ENCODE peak calls at places on chromosomes 7 and 10, in eight cellular contexts. One of them, this sample, is unnamed.

GRCh38 chr10:79098596-79099015 is 29.8 kb downstream of the ZMIZ1 start:
- DNase-seq in cardiac muscle cell: no peak
- DNase-seq in coronary artery: no peak
- DNase-seq in fibroblast of lung: no peak
- DNase-seq in activated CD8-positive, alpha-beta T cell treated with anti-CD3 and anti-CD28 coated beads for 36 hours: no peak
- DNase-seq in right atrium auricular region: no peak
- DNase-seq in Peyer's patch: no peak
- DNase-seq in left ventricle myocardium inferior: no peak
- DNase-seq in this sample: no peak

GRCh38 chr7:154879629-154880028 is 123.3 kb downstream of the PAXIP1 start:
- DNase-seq in cardiac muscle cell: no peak
- DNase-seq in coronary artery: no peak
- DNase-seq in fibroblast of lung: no peak
- DNase-seq in activated CD8-positive, alpha-beta T cell treated with anti-CD3 and anti-CD28 coated beads for 36 hours: no peak
- DNase-seq in right atrium auricular region: no peak
- DNase-seq in Peyer's patch: no peak
- DNase-seq in left ventricle myocardium inferior: no peak
- DNase-seq in this sample: no peak

GRCh38 chr10:8174762-8175161 is 120.3 kb downstream of the GATA3 start:
- DNase-seq in cardiac muscle cell: peak; percentile 51
- DNase-seq in coronary artery: no peak
- DNase-seq in fibroblast of lung: no peak
- DNase-seq in activated CD8-positive, alpha-beta T cell treated with anti-CD3 and anti-CD28 coated beads for 36 hours: no peak
- DNase-seq in right atrium auricular region: no peak
- DNase-seq in Peyer's patch: no peak
- DNase-seq in left ventricle myocardium inferior: no peak
- DNase-seq in this sample: no peak

GRCh38 chr10:4708123-4708759 is 117.8 kb upstream of the AKR1E2 start:
- DNase-seq in cardiac muscle cell: no peak
- DNase-seq in coronary artery: no peak
- DNase-seq in fibroblast of lung: no peak
- DNase-seq in activated CD8-positive, alpha-beta T cell treated with anti-CD3 and anti-CD28 coated beads for 36 hours: peak; percentile 36
- DNase-seq in right atrium auricular region: no peak
- DNase-seq in Peyer's patch: no peak
- DNase-seq in left ventricle myocardium inferior: no peak
- DNase-seq in this sample: no peak

GRCh38 chr7:40231796-40232195 is 97.0 kb downstream of the SUGCT start:
- DNase-seq in cardiac muscle cell: no peak
- DNase-seq in coronary artery: no peak
- DNase-seq in fibroblast of lung: no peak
- DNase-seq in activated CD8-positive, alpha-beta T cell treated with anti-CD3 and anti-CD28 coated beads for 36 hours: no peak
- DNase-seq in right atrium auricular region: no peak
- DNase-seq in Peyer's patch: no peak
- DNase-seq in left ventricle myocardium inferior: no peak
- DNase-seq in this sample: no peak

GRCh38 chr7:876972-877311 is 588 bp downstream of the GET4 start:
- DNase-seq in cardiac muscle cell: no peak
- DNase-seq in coronary artery: peak; percentile 84
- DNase-seq in fibroblast of lung: no peak
- DNase-seq in activated CD8-positive, alpha-beta T cell treated with anti-CD3 and anti-CD28 coated beads for 36 hours: peak; percentile 33
- DNase-seq in right atrium auricular region: no peak
- DNase-seq in Peyer's patch: no peak
- DNase-seq in left ventricle myocardium inferior: no peak
- DNase-seq in this sample: no peak

GRCh38 chr10:70114902-70115301 is 17.7 kb downstream of the AIFM2 start:
- DNase-seq in cardiac muscle cell: no peak
- DNase-seq in coronary artery: peak; percentile 59
- DNase-seq in fibroblast of lung: no peak
- DNase-seq in activated CD8-positive, alpha-beta T cell treated with anti-CD3 and anti-CD28 coated beads for 36 hours: no peak
- DNase-seq in right atrium auricular region: no peak
- DNase-seq in Peyer's patch: no peak
- DNase-seq in left ventricle myocardium inferior: no peak
- DNase-seq in this sample: no peak

GRCh38 chr10:30185916-30186315 is 126.5 kb upstream of the JCAD start:
- DNase-seq in cardiac muscle cell: no peak
- DNase-seq in coronary artery: no peak
- DNase-seq in fibroblast of lung: peak; percentile 91
- DNase-seq in activated CD8-positive, alpha-beta T cell treated with anti-CD3 and anti-CD28 coated beads for 36 hours: no peak
- DNase-seq in right atrium auricular region: no peak
- DNase-seq in Peyer's patch: no peak
- DNase-seq in left ventricle myocardium inferior: no peak
- DNase-seq in this sample: no peak

GRCh38 chr10:75202321-75203096 is 8.1 kb upstream of the VDAC2 start:
- DNase-seq in cardiac muscle cell: no peak
- DNase-seq in coronary artery: no peak
- DNase-seq in fibroblast of lung: peak; percentile 81
- DNase-seq in activated CD8-positive, alpha-beta T cell treated with anti-CD3 and anti-CD28 coated beads for 36 hours: no peak
- DNase-seq in right atrium auricular region: peak; percentile 80
- DNase-seq in Peyer's patch: peak; percentile 73
- DNase-seq in left ventricle myocardium inferior: peak; percentile 81
- DNase-seq in this sample: no peak

GRCh38 chr10:31075434-31075833 is 43.8 kb upstream of the ZNF438 start:
- DNase-seq in cardiac muscle cell: no peak
- DNase-seq in coronary artery: no peak
- DNase-seq in fibroblast of lung: peak; percentile 68
- DNase-seq in activated CD8-positive, alpha-beta T cell treated with anti-CD3 and anti-CD28 coated beads for 36 hours: no peak
- DNase-seq in right atrium auricular region: no peak
- DNase-seq in Peyer's patch: no peak
- DNase-seq in left ventricle myocardium inferior: no peak
- DNase-seq in this sample: no peak

GRCh38 chr10:110992011-110992800 is 72.8 kb downstream of the SHOC2 start:
- DNase-seq in cardiac muscle cell: no peak
- DNase-seq in coronary artery: no peak
- DNase-seq in fibroblast of lung: no peak
- DNase-seq in activated CD8-positive, alpha-beta T cell treated with anti-CD3 and anti-CD28 coated beads for 36 hours: no peak
- DNase-seq in right atrium auricular region: no peak
- DNase-seq in Peyer's patch: no peak
- DNase-seq in left ventricle myocardium inferior: no peak
- DNase-seq in this sample: no peak

GRCh38 chr10:4733843-4734224 is 92.2 kb upstream of the AKR1E2 start:
- DNase-seq in cardiac muscle cell: no peak
- DNase-seq in coronary artery: no peak
- DNase-seq in fibroblast of lung: no peak
- DNase-seq in activated CD8-positive, alpha-beta T cell treated with anti-CD3 and anti-CD28 coated beads for 36 hours: no peak
- DNase-seq in right atrium auricular region: no peak
- DNase-seq in Peyer's patch: no peak
- DNase-seq in left ventricle myocardium inferior: no peak
- DNase-seq in this sample: no peak

GRCh38 chr10:79449181-79450146 is 4.0 kb upstream of the ZCCHC24 start:
- DNase-seq in cardiac muscle cell: no peak
- DNase-seq in coronary artery: peak; percentile 71
- DNase-seq in fibroblast of lung: no peak
- DNase-seq in activated CD8-positive, alpha-beta T cell treated with anti-CD3 and anti-CD28 coated beads for 36 hours: no peak
- DNase-seq in right atrium auricular region: no peak
- DNase-seq in Peyer's patch: no peak
- DNase-seq in left ventricle myocardium inferior: no peak
- DNase-seq in this sample: no peak

GRCh38 chr10:80206277-80206655 is 929 bp upstream of the ANXA11 start:
- DNase-seq in cardiac muscle cell: no peak
- DNase-seq in coronary artery: no peak
- DNase-seq in fibroblast of lung: no peak
- DNase-seq in activated CD8-positive, alpha-beta T cell treated with anti-CD3 and anti-CD28 coated beads for 36 hours: no peak
- DNase-seq in right atrium auricular region: no peak
- DNase-seq in Peyer's patch: no peak
- DNase-seq in left ventricle myocardium inferior: no peak
- DNase-seq in this sample: no peak

GRCh38 chr10:59079386-59080226 is 96.8 kb upstream of the PHYHIPL start:
- DNase-seq in cardiac muscle cell: no peak
- DNase-seq in coronary artery: no peak
- DNase-seq in fibroblast of lung: peak; percentile 90
- DNase-seq in activated CD8-positive, alpha-beta T cell treated with anti-CD3 and anti-CD28 coated beads for 36 hours: no peak
- DNase-seq in right atrium auricular region: no peak
- DNase-seq in Peyer's patch: no peak
- DNase-seq in left ventricle myocardium inferior: no peak
- DNase-seq in this sample: no peak

GRCh38 chr10:102397222-102398171 is 2.0 kb downstream of the NFKB2 start:
- DNase-seq in cardiac muscle cell: no peak
- DNase-seq in coronary artery: no peak
- DNase-seq in fibroblast of lung: no peak
- DNase-seq in activated CD8-positive, alpha-beta T cell treated with anti-CD3 and anti-CD28 coated beads for 36 hours: no peak
- DNase-seq in right atrium auricular region: no peak
- DNase-seq in Peyer's patch: peak; percentile 40
- DNase-seq in left ventricle myocardium inferior: no peak
- DNase-seq in this sample: no peak

GRCh38 chr7:137903382-137904169 is 56.8 kb upstream of the DGKI start:
- DNase-seq in cardiac muscle cell: peak; percentile 81
- DNase-seq in coronary artery: no peak
- DNase-seq in fibroblast of lung: peak; percentile 83
- DNase-seq in activated CD8-positive, alpha-beta T cell treated with anti-CD3 and anti-CD28 coated beads for 36 hours: peak; percentile 74
- DNase-seq in right atrium auricular region: peak; percentile 75
- DNase-seq in Peyer's patch: no peak
- DNase-seq in left ventricle myocardium inferior: no peak
- DNase-seq in this sample: no peak

GRCh38 chr7:134195252-134195651 is 68.1 kb downstream of the LRGUK start:
- DNase-seq in cardiac muscle cell: no peak
- DNase-seq in coronary artery: no peak
- DNase-seq in fibroblast of lung: no peak
- DNase-seq in activated CD8-positive, alpha-beta T cell treated with anti-CD3 and anti-CD28 coated beads for 36 hours: no peak
- DNase-seq in right atrium auricular region: no peak
- DNase-seq in Peyer's patch: no peak
- DNase-seq in left ventricle myocardium inferior: no peak
- DNase-seq in this sample: no peak

GRCh38 chr7:43636093-43636492 is 53.2 kb downstream of the STK17A start:
- DNase-seq in cardiac muscle cell: no peak
- DNase-seq in coronary artery: no peak
- DNase-seq in fibroblast of lung: peak; percentile 32
- DNase-seq in activated CD8-positive, alpha-beta T cell treated with anti-CD3 and anti-CD28 coated beads for 36 hours: no peak
- DNase-seq in right atrium auricular region: no peak
- DNase-seq in Peyer's patch: no peak
- DNase-seq in left ventricle myocardium inferior: no peak
- DNase-seq in this sample: no peak

GRCh38 chr10:84290235-84290634 is 38.2 kb upstream of the CCSER2 start:
- DNase-seq in cardiac muscle cell: no peak
- DNase-seq in coronary artery: no peak
- DNase-seq in fibroblast of lung: no peak
- DNase-seq in activated CD8-positive, alpha-beta T cell treated with anti-CD3 and anti-CD28 coated beads for 36 hours: no peak
- DNase-seq in right atrium auricular region: no peak
- DNase-seq in Peyer's patch: no peak
- DNase-seq in left ventricle myocardium inferior: no peak
- DNase-seq in this sample: no peak

GRCh38 chr10:44298713-44299112 is 86.2 kb downstream of the CXCL12 start:
- DNase-seq in cardiac muscle cell: no peak
- DNase-seq in coronary artery: no peak
- DNase-seq in fibroblast of lung: no peak
- DNase-seq in activated CD8-positive, alpha-beta T cell treated with anti-CD3 and anti-CD28 coated beads for 36 hours: no peak
- DNase-seq in right atrium auricular region: no peak
- DNase-seq in Peyer's patch: no peak
- DNase-seq in left ventricle myocardium inferior: no peak
- DNase-seq in this sample: no peak

GRCh38 chr10:31242902-31243301 is 76.1 kb upstream of the ZEB1 start:
- DNase-seq in cardiac muscle cell: no peak
- DNase-seq in coronary artery: no peak
- DNase-seq in fibroblast of lung: peak; percentile 76
- DNase-seq in activated CD8-positive, alpha-beta T cell treated with anti-CD3 and anti-CD28 coated beads for 36 hours: peak; percentile 75
- DNase-seq in right atrium auricular region: no peak
- DNase-seq in Peyer's patch: no peak
- DNase-seq in left ventricle myocardium inferior: no peak
- DNase-seq in this sample: no peak

GRCh38 chr7:97733276-97734206 is 1.7 kb downstream of the TAC1 start:
- DNase-seq in cardiac muscle cell: peak; percentile 36
- DNase-seq in coronary artery: no peak
- DNase-seq in fibroblast of lung: no peak
- DNase-seq in activated CD8-positive, alpha-beta T cell treated with anti-CD3 and anti-CD28 coated beads for 36 hours: peak; percentile 6
- DNase-seq in right atrium auricular region: no peak
- DNase-seq in Peyer's patch: peak; percentile 48
- DNase-seq in left ventricle myocardium inferior: no peak
- DNase-seq in this sample: no peak

DNA sequence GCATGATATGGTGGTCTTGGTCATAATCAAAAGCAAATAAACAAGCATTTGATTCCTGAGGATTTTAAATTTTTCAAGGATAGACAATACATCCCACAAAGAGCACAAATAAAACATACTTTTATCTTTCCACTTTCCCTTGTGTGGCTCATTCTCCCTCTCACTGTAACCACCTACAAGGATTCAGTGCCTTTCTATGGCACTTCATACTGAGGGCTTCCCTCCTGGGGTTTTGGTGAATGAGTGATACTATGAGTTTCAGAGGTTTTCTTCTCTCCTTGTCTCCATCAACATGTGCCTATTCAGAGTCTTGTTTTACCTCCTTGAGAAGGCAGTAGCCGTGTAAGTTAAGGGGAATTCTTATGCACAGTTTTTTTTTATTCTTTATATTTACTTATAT is 296.0 kb upstream of the TEX47 start:
- DNase-seq in cardiac muscle cell: no peak
- DNase-seq in coronary artery: no peak
- DNase-seq in fibroblast of lung: no peak
- DNase-seq in activated CD8-positive, alpha-beta T cell treated with anti-CD3 and anti-CD28 coated beads for 36 hours: no peak
- DNase-seq in right atrium auricular region: no peak
- DNase-seq in Peyer's patch: no peak
- DNase-seq in left ventricle myocardium inferior: no peak
- DNase-seq in this sample: no peak
- TF ChIP-seq CTCF in cardiac muscle cell: no peak
- TF ChIP-seq CTCF in coronary artery: no peak
- TF ChIP-seq CTCF in fibroblast of lung: no peak
- TF ChIP-seq CTCF in activated CD8-positive, alpha-beta T cell treated with anti-CD3 and anti-CD28 coated beads for 36 hours: no peak
- TF ChIP-seq CTCF in right atrium auricular region: no peak
- TF ChIP-seq CTCF in Peyer's patch: no peak
- TF ChIP-seq CTCF in left ventricle myocardium inferior: no peak
- TF ChIP-seq CTCF in this sample: no peak

DNA sequence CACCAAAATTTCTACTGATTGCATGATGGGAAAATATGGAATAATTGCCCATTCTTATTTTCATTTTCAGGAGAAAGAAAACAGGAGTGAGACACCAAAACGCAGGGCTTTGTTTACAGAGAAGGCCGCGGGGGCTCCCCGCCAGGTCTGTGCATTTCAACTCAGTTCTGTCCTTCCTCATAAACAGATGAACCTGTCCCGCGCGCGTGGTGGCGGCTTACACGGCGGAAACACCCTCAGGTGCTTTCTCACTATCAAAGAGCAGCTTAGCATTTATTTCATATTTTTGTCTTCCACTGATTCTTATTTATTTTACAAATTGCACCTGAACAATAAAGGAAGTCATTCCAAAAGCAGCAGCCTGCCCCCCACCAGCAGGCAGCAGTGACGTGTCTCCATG is 579.4 kb downstream of the PTPRN2 start:
- DNase-seq in cardiac muscle cell: no peak
- DNase-seq in coronary artery: no peak
- DNase-seq in fibroblast of lung: no peak
- DNase-seq in activated CD8-positive, alpha-beta T cell treated with anti-CD3 and anti-CD28 coated beads for 36 hours: no peak
- DNase-seq in right atrium auricular region: no peak
- DNase-seq in Peyer's patch: peak; percentile 34
- DNase-seq in left ventricle myocardium inferior: no peak
- DNase-seq in this sample: no peak
- TF ChIP-seq CTCF in cardiac muscle cell: no peak
- TF ChIP-seq CTCF in coronary artery: no peak
- TF ChIP-seq CTCF in fibroblast of lung: no peak
- TF ChIP-seq CTCF in activated CD8-positive, alpha-beta T cell treated with anti-CD3 and anti-CD28 coated beads for 36 hours: no peak
- TF ChIP-seq CTCF in right atrium auricular region: no peak
- TF ChIP-seq CTCF in Peyer's patch: no peak
- TF ChIP-seq CTCF in left ventricle myocardium inferior: no peak
- TF ChIP-seq CTCF in this sample: no peak

GRCh38 chr7:2115739-2116065 is 117.0 kb downstream of the MAD1L1 start:
- DNase-seq in cardiac muscle cell: no peak
- DNase-seq in coronary artery: no peak
- DNase-seq in fibroblast of lung: no peak
- DNase-seq in activated CD8-positive, alpha-beta T cell treated with anti-CD3 and anti-CD28 coated beads for 36 hours: no peak
- DNase-seq in right atrium auricular region: no peak
- DNase-seq in Peyer's patch: no peak
- DNase-seq in left ventricle myocardium inferior: peak; percentile 47
- DNase-seq in this sample: no peak
- TF ChIP-seq CTCF in cardiac muscle cell: no peak
- TF ChIP-seq CTCF in coronary artery: no peak
- TF ChIP-seq CTCF in fibroblast of lung: no peak
- TF ChIP-seq CTCF in activated CD8-positive, alpha-beta T cell treated with anti-CD3 and anti-CD28 coated beads for 36 hours: no peak
- TF ChIP-seq CTCF in right atrium auricular region: peak; percentile 16
- TF ChIP-seq CTCF in Peyer's patch: no peak
- TF ChIP-seq CTCF in left ventricle myocardium inferior: no peak
- TF ChIP-seq CTCF in this sample: no peak

GRCh38 chr7:35971133-35971995 is 170.5 kb downstream of the SEPTIN7 start:
- DNase-seq in cardiac muscle cell: no peak
- DNase-seq in coronary artery: no peak
- DNase-seq in fibroblast of lung: no peak
- DNase-seq in activated CD8-positive, alpha-beta T cell treated with anti-CD3 and anti-CD28 coated beads for 36 hours: no peak
- DNase-seq in right atrium auricular region: no peak
- DNase-seq in Peyer's patch: peak; percentile 62
- DNase-seq in left ventricle myocardium inferior: no peak
- DNase-seq in this sample: no peak
- TF ChIP-seq CTCF in cardiac muscle cell: peak; percentile 30
- TF ChIP-seq CTCF in coronary artery: no peak
- TF ChIP-seq CTCF in fibroblast of lung: no peak
- TF ChIP-seq CTCF in activated CD8-positive, alpha-beta T cell treated with anti-CD3 and anti-CD28 coated beads for 36 hours: no peak
- TF ChIP-seq CTCF in right atrium auricular region: peak; percentile 60
- TF ChIP-seq CTCF in Peyer's patch: peak; percentile 38
- TF ChIP-seq CTCF in left ventricle myocardium inferior: peak; percentile 54
- TF ChIP-seq CTCF in this sample: no peak